ENCODE peak calls at places on chromosome 13, in seven cellular contexts. U is suprapubic skin, A is brain microvascular endothelial cell, R is cardiac muscle cell, S is Caco-2, N is GM10248, E is K562. O is an unnamed sample.

GRCh38 chr13:30319703-30320102 is 12.4 kb upstream of the KATNAL1 start:
- DNase-seq in U (no peak), A (no peak), R (peak; percentile 50), S (no peak), N (no peak), E (no peak), O (no peak)

GRCh38 chr13:45623516-45624090 is 8.1 kb upstream of the ERICH6B start:
- DNase-seq in U (no peak), A (no peak), R (peak; percentile 29), S (no peak), N (peak; percentile 34), E (peak; percentile 12), O (peak; percentile 27)

GRCh38 chr13:46490129-46490528 is 62.8 kb upstream of the LRCH1 start:
- DNase-seq in U (no peak), A (no peak), R (no peak), S (no peak), N (no peak), E (no peak), O (no peak)

GRCh38 chr13:94479559-94480095 is at the start of gene DCT:
- DNase-seq in U (no peak), A (no peak), R (no peak), S (no peak), N (no peak), E (no peak), O (no peak)

GRCh38 chr13:33258437-33259193 is 26.9 kb downstream of the STARD13 start:
- DNase-seq in U (no peak), A (no peak), R (peak; percentile 83), S (no peak), N (no peak), E (no peak), O (no peak)

GRCh38 chr13:33119022-33119735 is 103.0 kb downstream of the KL start:
- DNase-seq in U (no peak), A (no peak), R (no peak), S (no peak), N (no peak), E (no peak), O (no peak)

GRCh38 chr13:91045351-91046034 is 302.0 kb upstream of the MIR17HG start:
- DNase-seq in U (no peak), A (no peak), R (peak; percentile 14), S (no peak), N (peak; percentile 11), E (no peak), O (peak; percentile 22)

GRCh38 chr13:106143930-106144709 is 391.3 kb downstream of the EFNB2 start:
- DNase-seq in U (no peak), A (no peak), R (no peak), S (peak; percentile 77), N (no peak), E (no peak), O (no peak)

GRCh38 chr13:93004919-93005318 is 221.7 kb upstream of the GPC6 start:
- DNase-seq in U (no peak), A (peak; percentile 4), R (peak; percentile 27), S (no peak), N (no peak), E (no peak), O (no peak)

GRCh38 chr13:48377857-48378256 is 35.1 kb downstream of the LPAR6 start:
- DNase-seq in U (no peak), A (no peak), R (no peak), S (no peak), N (no peak), E (no peak), O (no peak)

GRCh38 chr13:101982903-101983302 is 418.9 kb downstream of the FGF14 start:
- DNase-seq in U (no peak), A (no peak), R (no peak), S (no peak), N (no peak), E (no peak), O (no peak)

GRCh38 chr13:109968876-109969577 is 182.6 kb upstream of the IRS2 start:
- DNase-seq in U (peak; percentile 92), A (no peak), R (peak; percentile 90), S (no peak), N (no peak), E (no peak), O (no peak)

GRCh38 chr13:44307844-44308243 is 65.8 kb upstream of the SERP2 start:
- DNase-seq in U (no peak), A (no peak), R (no peak), S (no peak), N (no peak), E (no peak), O (no peak)

GRCh38 chr13:88802886-88803285 is 1131.7 kb downstream of the SLITRK5 start:
- DNase-seq in U (no peak), A (no peak), R (no peak), S (no peak), N (no peak), E (no peak), O (no peak)

GRCh38 chr13:33057019-33057785 is 41.0 kb downstream of the KL start:
- DNase-seq in U (no peak), A (peak; percentile 23), R (peak; percentile 29), S (no peak), N (peak; percentile 49), E (no peak), O (peak; percentile 18)

GRCh38 chr13:27578121-27579030 is 42.0 kb downstream of the LNX2 start:
- DNase-seq in U (no peak), A (peak; percentile 81), R (no peak), S (no peak), N (no peak), E (no peak), O (peak; percentile 2)

GRCh38 chr13:24681930-24682329 is 1.7 kb downstream of the ATP12A start:
- DNase-seq in U (no peak), A (no peak), R (no peak), S (no peak), N (no peak), E (no peak), O (no peak)

GRCh38 chr13:24682353-24682752 is 2.1 kb downstream of the ATP12A start:
- DNase-seq in U (no peak), A (no peak), R (no peak), S (no peak), N (no peak), E (no peak), O (no peak)

GRCh38 chr13:24679686-24680085 is 522 bp upstream of the ATP12A start:
- DNase-seq in U (no peak), A (no peak), R (no peak), S (no peak), N (no peak), E (no peak), O (no peak)

GRCh38 chr13:24680921-24681585 is 845 bp downstream of the ATP12A start:
- DNase-seq in U (no peak), A (no peak), R (no peak), S (no peak), N (no peak), E (no peak), O (no peak)

GRCh38 chr13:24680258-24680920 is at the start of gene ATP12A:
- DNase-seq in U (no peak), A (no peak), R (no peak), S (no peak), N (peak; percentile 40), E (no peak), O (no peak)
- TF ChIP-seq CTCF in U (no peak), A (no peak), R (no peak), S (peak; percentile 45), N (no peak), E (no peak), O (no peak)

DNA sequence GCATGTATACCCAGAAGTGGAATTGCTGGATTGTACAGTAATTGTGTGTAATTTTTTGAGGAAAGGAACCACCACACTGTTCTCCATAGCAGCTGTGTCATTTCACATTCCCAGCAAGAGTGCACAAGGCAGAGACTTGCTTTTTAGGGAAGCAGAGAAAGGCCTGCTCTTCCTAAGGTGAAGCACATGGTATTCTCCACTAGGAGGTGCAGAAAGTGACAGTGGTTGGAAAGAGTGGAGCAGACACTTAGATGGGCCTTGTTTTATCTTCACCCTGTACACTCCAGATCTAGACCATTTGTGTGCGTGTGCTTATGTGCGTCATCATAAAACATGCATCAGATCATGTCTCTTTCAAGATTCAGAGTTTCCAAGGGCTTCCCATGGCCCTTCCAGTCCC is 35.0 kb downstream of the FAM124A start:
- DNase-seq in U (no peak), A (no peak), R (no peak), S (no peak), N (no peak), E (no peak), O (no peak)
- TF ChIP-seq CTCF in U (no peak), A (no peak), R (no peak), S (peak; percentile 13), N (no peak), E (peak; percentile 27), O (no peak)

DNA sequence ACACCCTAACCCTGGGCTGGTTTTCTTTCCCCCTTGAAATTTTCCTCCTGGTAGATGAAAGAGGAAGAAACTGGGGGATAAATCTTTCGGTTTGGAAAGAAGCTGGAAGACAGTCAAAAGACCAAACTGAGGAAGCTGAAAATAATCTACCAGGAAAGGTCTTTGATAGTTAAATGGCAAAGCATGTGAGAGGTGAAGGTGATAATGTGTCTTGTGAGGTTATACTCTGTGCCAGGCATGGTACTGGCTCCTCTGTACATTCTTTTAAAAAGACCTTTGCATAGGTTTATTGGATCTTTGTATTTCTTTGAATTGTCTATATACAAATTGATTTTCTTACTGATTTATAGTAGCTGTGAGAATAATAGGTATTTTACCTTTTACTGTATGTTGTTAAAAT is 98.6 kb downstream of the FREM2 start:
- DNase-seq in U (no peak), A (no peak), R (no peak), S (no peak), N (no peak), E (no peak), O (no peak)
- TF ChIP-seq CTCF in U (no peak), A (no peak), R (no peak), S (no peak), N (no peak), E (no peak), O (no peak)

DNA sequence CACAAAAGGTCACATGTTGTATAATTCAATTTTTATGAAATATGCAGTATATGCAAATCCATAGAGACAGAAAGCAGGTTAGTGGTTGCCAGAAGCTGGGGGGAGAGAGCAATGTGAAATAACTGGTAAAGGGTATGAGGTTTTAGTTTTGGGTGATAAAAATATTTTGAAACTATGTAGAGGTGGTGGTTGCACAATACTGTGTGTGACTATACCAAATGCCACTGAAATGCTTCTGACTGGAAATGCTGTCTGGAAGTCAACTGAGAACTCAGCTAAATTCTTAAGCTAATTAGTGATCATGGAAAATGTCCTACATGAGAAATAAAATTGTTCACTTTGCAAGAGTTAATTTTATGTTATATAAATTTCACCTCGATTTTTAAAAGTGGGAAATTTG is 65.3 kb upstream of the RXFP2 start:
- DNase-seq in U (no peak), A (no peak), R (peak; percentile 66), S (no peak), N (no peak), E (no peak), O (no peak)
- TF ChIP-seq CTCF in U (no peak), A (no peak), R (no peak), S (no peak), N (no peak), E (no peak), O (no peak)

DNA sequence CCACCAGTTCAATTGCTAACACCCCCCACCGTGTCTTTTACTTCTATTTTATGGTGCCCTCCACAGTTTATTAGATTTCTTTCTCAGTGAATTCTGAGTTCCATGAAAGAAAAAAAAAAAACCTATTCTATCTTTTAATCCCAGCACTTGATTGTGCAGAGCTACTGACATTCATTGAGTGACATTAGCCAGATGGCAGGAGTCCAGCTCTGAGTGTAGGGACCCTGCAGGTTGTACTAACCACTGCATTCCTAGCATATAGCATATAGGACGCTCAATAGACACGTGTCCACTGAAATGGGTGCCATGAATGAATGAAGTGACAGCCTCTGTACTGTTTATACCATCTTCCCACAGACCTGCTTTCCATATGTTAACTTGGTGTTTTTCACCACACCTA is 206.3 kb downstream of the RAP2A start:
- DNase-seq in U (no peak), A (no peak), R (no peak), S (no peak), N (no peak), E (no peak), O (no peak)
- TF ChIP-seq CTCF in U (no peak), A (no peak), R (no peak), S (no peak), N (no peak), E (no peak), O (no peak)

O was measured in A549.